ENCODE peak calls at places on chromosomes 7 and 10, in five cellular contexts. R, Q, W, K and I are unnamed samples. For H3K4me1 and H3K36me3, the result is how much of the 10 kb centered on the place peaks cover.

GRCh38 chr10:42984761-42985325 is 92.0 kb upstream of the RET start:
- DNase-seq in R (no peak), Q (peak), W (no peak), K (no peak), I (no peak)

GRCh38 chr10:103711351-103711994 is 143.9 kb downstream of the SH3PXD2A start:
- DNase-seq in R (no peak), Q (peak), W (no peak), K (no peak), I (no peak)

GRCh38 chr10:130416334-130416950 is 280.3 kb downstream of the GLRX3 start:
- DNase-seq in R (peak), Q (no peak), W (no peak), K (no peak), I (no peak)

GRCh38 chr10:63494951-63495350 is 26.2 kb upstream of the REEP3 start:
- DNase-seq in R (no peak), Q (no peak), W (no peak), K (no peak), I (no peak)

GRCh38 chr10:99689461-99689860 is 30.2 kb downstream of the ENTPD7 start:
- DNase-seq in R (no peak), Q (no peak), W (peak), K (no peak), I (no peak)

GRCh38 chr10:30811665-30812017 is 182.1 kb upstream of the LYZL2 start:
- DNase-seq in R (no peak), Q (no peak), W (no peak), K (no peak), I (peak)

GRCh38 chr10:43198682-43199005 is 60.4 kb downstream of the CSGALNACT2 start:
- DNase-seq in R (no peak), Q (peak), W (no peak), K (no peak), I (no peak)

GRCh38 chr10:20240643-20241042 is 424.4 kb downstream of the PLXDC2 start:
- DNase-seq in R (no peak), Q (no peak), W (no peak), K (no peak), I (no peak)

GRCh38 chr10:71634531-71635164 is 84.9 kb downstream of the C10orf105 start:
- DNase-seq in R (peak), Q (no peak), W (no peak), K (no peak), I (no peak)

GRCh38 chr7:95723583-95724180 is 48.7 kb upstream of the DYNC1I1 start:
- DNase-seq in R (peak), Q (no peak), W (peak), K (no peak), I (no peak)

GRCh38 chr10:75910032-75910431 is 478.6 kb downstream of the LRMDA start:
- DNase-seq in R (peak), Q (no peak), W (no peak), K (no peak), I (no peak)

GRCh38 chr7:102012941-102013461 is 195.6 kb downstream of the CUX1 start:
- DNase-seq in R (no peak), Q (no peak), W (no peak), K (no peak), I (no peak)

GRCh38 chr7:105890290-105890997 is 14.0 kb upstream of the ATXN7L1 start:
- DNase-seq in R (no peak), Q (no peak), W (peak), K (no peak), I (no peak)

GRCh38 chr10:16732376-16732775 is 84.8 kb downstream of the RSU1 start:
- DNase-seq in R (no peak), Q (no peak), W (peak), K (no peak), I (no peak)

GRCh38 chr7:34135924-34136323 is 230.6 kb downstream of the BMPER start:
- DNase-seq in R (no peak), Q (no peak), W (no peak), K (no peak), I (no peak)

GRCh38 chr10:1594372-1595241 is 142.7 kb downstream of the ADARB2 start:
- DNase-seq in R (peak), Q (no peak), W (no peak), K (no peak), I (no peak)

GRCh38 chr10:99777918-99778716 is 4.3 kb upstream of the ABCC2 start:
- DNase-seq in R (peak), Q (no peak), W (no peak), K (no peak), I (no peak)

GRCh38 chr7:28981282-28981555 is 23.1 kb upstream of the TRIL start:
- DNase-seq in R (no peak), Q (no peak), W (no peak), K (no peak), I (no peak)

GRCh38 chr7:54992876-54993490 is 25.8 kb upstream of the EGFR start:
- DNase-seq in R (no peak), Q (no peak), W (no peak), K (no peak), I (no peak)

DNA sequence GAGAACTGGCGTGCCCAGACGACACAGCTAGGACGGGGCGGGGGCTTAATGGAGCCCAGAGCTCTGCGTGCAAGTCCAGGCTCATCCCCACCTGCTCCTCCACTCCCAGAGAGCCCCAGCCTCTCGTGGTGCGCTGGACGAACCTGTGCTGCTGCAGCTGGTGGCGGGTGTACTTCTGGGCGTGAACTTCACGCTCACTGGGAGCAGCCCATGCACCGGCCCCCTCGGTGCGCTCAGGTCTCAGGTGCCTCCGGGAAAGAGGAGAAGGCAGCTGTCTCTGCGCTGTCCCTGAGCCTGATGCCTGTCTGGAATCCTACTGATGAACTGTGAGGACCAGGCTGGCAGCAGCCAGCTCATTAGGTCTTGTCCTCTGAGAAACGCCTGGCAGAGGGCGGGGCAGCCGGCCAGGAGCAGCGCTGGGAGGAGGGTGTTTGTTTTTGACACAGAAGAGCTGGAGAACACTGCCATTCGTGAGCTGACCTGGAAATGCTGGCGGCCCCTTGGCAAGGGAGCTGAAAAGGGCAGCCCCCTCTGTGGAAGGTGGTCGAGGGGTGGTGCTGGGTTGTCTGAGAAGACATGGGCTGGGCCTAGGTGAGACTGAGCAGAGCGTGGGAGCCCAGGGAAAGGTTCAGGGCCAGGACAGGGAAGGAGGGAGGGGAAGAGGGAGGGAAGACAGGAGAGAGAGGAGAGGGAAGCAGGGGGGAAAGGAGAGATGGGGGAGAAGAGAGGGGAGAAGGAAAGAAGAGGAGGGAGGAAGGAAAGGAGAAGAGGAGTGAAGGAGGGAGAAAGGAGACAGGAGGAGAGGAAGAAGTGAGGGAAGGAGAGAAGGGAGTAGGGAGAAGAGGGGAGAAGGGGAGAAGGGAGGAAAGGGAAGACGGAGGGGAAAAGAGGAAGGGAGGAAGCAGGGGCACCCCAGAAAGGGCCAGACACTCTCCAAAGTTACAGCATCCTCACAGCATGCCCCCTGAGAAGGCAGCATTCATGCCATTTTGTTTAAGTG is 53.5 kb upstream of the TNS3 start:
- DNase-seq in R (peak), Q (no peak), W (peak), K (no peak), I (no peak)
- H3K4me1 ChIP-seq in R (under half), Q (under half), W (under half), K (under half), I (under half)

GRCh38 chr10:11302181-11302580 is 284.5 kb downstream of the CELF2 start:
- DNase-seq in R (no peak), Q (no peak), W (no peak), K (no peak), I (no peak)
- H3K36me3 ChIP-seq in R (under half), Q (half or more), W (under half), K (half or more), I (half or more)

DNA sequence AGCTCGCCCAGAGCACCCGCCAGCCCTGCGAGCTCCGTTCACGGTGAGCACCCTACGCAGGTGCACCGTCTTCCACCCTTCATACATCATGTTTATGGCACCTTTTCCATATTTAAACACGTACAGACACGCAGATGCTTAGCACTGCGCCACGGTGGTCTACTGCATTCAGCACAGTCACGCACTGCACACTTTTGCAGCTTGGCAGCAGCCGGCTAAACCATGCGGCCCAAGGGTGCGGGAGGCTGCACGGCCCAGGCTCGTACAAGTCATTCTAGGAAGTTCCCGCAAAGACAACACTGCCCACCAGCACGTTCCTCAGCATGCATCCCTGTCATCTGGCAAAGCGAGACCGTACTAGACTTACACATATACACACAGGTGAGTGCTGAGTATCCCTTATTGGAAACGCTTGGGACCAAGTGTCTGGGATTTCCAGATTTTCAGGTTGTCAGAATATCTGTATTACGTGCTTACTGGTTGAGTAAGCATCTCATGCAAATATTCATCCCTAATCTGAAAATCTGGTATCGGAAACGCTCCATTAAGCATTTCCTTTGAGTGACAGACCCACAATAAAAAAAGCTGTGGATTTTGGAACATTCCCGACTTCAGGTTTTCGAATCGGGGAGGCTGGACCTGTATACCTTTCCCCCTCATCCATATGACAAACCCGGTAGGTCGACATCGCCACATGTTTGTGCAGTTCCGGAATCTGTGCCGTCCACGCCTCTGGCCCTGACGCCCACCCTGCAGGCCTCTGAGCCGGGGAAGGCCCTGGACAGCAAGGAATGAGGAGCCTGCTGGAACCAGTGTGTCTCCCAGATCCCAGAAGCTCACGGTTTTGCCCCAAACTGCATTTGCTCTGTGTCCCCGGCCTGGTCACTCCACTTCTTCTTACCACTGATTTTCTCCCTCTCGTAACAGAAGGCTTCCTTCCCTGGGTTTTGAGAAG is 222.2 kb downstream of the ELFN1 start:
- DNase-seq in R (no peak), Q (no peak), W (no peak), K (peak), I (no peak)
- H3K27ac ChIP-seq in R (no peak), Q (no peak), W (no peak), K (no peak), I (no peak)

DNA sequence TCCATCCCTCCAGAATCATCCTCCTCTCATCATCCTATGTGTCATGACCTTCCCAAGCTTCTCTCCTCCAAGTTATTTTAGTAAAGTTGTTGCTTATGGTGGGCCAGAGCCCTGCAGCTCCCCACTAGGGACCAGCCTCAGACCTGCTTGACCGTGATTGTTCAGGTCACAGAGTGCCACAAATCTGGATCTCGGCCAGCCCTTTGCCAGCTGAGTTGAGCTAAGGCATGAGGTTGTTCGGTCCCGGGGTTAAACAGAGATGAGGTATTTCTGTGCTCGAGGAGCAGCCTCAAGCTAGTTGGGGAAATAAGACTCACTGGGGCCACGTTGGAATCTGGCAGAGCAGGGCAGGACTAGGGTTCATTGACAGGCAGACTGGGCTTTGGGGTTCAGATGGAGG is 66.3 kb upstream of the PPIF start:
- DNase-seq in R (no peak), Q (no peak), W (no peak), K (no peak), I (no peak)
- H3K4me1 ChIP-seq in R (under half), Q (half or more), W (under half), K (under half), I (under half)

DNA sequence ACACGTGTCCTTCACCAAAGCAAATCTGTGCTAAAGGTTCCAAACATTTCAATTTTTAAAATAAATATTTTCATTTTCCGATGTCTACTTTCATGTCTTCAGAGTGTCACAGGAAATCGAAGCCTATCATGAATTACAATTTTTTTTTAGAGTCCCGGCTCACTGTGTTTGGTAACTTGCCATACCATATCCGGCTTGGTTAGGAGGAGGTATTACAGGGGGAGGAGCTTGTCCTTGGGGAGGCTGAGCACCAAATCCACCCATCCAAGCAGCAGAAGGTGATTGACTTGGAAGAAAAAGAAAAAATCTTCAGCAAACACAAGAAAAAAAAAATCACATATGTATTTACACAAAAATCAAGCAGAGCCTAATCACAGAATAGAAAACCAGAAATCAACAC is 21.3 kb downstream of the TIAL1 start:
- DNase-seq in R (peak), Q (no peak), W (peak), K (peak), I (no peak)
- H3K36me3 ChIP-seq in R (under half), Q (half or more), W (half or more), K (under half), I (under half)

GRCh38 chr7:104317944-104318629 is 10.3 kb upstream of the LHFPL3 start:
- DNase-seq in R (no peak), Q (no peak), W (no peak), K (no peak), I (no peak)
- H3K27ac ChIP-seq in R (no peak), Q (no peak), W (no peak), K (no peak), I (no peak)

DNA sequence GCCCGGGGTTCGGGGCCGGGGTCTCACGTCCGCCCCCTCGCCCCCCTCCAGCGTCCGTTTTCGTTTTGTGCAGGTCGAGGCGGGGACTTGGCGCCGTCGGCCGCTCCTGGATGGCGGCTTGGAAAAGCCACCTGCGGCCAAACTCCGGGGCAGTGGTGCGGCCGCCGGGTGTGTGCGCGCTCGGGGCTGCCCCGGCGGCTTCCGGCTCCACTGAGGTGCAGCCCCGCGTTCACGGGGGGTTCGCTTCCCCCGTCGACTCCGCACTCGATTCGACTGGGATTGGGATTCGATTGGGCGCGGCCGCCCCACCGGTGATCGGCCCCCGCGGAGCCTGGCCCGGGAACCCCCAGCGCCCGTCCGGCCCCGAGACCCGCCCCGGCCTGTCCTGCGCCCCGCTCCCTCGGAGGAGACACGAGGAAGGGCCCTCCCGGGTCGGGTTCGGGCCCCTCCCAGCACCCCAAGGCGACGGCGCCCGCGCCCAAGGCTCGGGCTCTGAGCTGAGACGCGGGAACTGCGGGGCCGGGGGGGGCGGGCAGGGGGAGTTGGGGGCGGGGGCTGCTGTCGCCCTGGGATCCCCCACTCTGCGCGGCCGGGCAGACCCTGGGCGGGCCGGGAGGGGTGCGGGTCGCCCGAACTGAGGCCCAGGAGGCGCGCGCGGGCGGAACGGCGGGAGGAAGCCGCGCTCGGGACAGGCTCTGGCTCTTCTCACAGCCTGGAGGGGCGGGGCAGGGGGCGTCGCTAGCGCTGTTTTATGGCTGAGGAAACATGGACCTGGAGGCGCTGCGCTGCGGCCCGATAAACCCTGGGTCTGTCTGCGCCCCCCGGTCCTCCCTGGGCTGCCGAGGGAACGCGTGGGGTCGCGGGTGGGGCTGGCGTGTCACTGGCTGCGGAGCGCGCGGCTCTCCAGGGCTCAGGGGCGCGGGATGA is 1.6 kb upstream of the NKX6-2 start:
- DNase-seq in R (no peak), Q (no peak), W (no peak), K (no peak), I (no peak)
- H3K4me1 ChIP-seq in R (under half), Q (under half), W (under half), K (under half), I (under half)

GRCh38 chr10:69374242-69374641 is 42.5 kb downstream of the TACR2 start:
- DNase-seq in R (no peak), Q (peak), W (no peak), K (no peak), I (peak)
- H3K36me3 ChIP-seq in R (under half), Q (half or more), W (under half), K (under half), I (under half)

GRCh38 chr7:2635810-2636701 is 4.3 kb downstream of the TTYH3 start:
- DNase-seq in R (peak), Q (peak), W (no peak), K (no peak), I (no peak)
- H3K27ac ChIP-seq in R (peak), Q (no peak), W (no peak), K (no peak), I (no peak)